ENCODE peak calls at places on chromosomes 6 and 20, in ten cellular contexts. One of them, this sample, is unnamed.

GRCh38 chr6:34598725-34599124 is 42.6 kb upstream of the SPDEF start:
- DNase-seq in endothelial cell: no peak
- DNase-seq in stimulated activated naive B cell treated with anti-CD40 and anti-IgM and Interleukin-4, amounts not matched to agents 10 μg/mL and 1 μg/mL and 100 μg/mL, for 72 hours: no peak
- DNase-seq in activated CD4-positive, alpha-beta T cell treated with anti-CD3 and anti-CD28 coated beads, Interleukin-2, amount 50 U/mL, for 1 hour: no peak
- DNase-seq in neural progenitor cell: no peak
- DNase-seq in T-cell: no peak
- DNase-seq in NCI-H1092 treated with DMSO at 0.1 percent for 48 hours: no peak
- DNase-seq in activated naive CD4-positive, alpha-beta T cell: no peak
- DNase-seq in stimulated activated CD4-positive, alpha-beta T cell treated with anti-CD3 and anti-CD28 coated beads, Interleukin-12 subunit alpha, Interleukin-12 subunit beta, amount 100 ng/mL, for 24 hours: no peak
- DNase-seq in activated T-cell treated with anti-CD3 and anti-CD28 coated beads for 1 hour: no peak
- DNase-seq in this sample: no peak

GRCh38 chr6:52362443-52363221 is 681 bp downstream of the PAQR8 start:
- DNase-seq in endothelial cell: peak
- DNase-seq in stimulated activated naive B cell treated with anti-CD40 and anti-IgM and Interleukin-4, amounts not matched to agents 10 μg/mL and 1 μg/mL and 100 μg/mL, for 72 hours: peak
- DNase-seq in activated CD4-positive, alpha-beta T cell treated with anti-CD3 and anti-CD28 coated beads, Interleukin-2, amount 50 U/mL, for 1 hour: peak
- DNase-seq in neural progenitor cell: peak
- DNase-seq in T-cell: peak
- DNase-seq in NCI-H1092 treated with DMSO at 0.1 percent for 48 hours: peak
- DNase-seq in activated naive CD4-positive, alpha-beta T cell: peak
- DNase-seq in stimulated activated CD4-positive, alpha-beta T cell treated with anti-CD3 and anti-CD28 coated beads, Interleukin-12 subunit alpha, Interleukin-12 subunit beta, amount 100 ng/mL, for 24 hours: peak
- DNase-seq in activated T-cell treated with anti-CD3 and anti-CD28 coated beads for 1 hour: peak
- DNase-seq in this sample: peak

GRCh38 chr6:31896856-31897611 is 464 bp downstream of the EHMT2 start:
- DNase-seq in endothelial cell: no peak
- DNase-seq in stimulated activated naive B cell treated with anti-CD40 and anti-IgM and Interleukin-4, amounts not matched to agents 10 μg/mL and 1 μg/mL and 100 μg/mL, for 72 hours: no peak
- DNase-seq in activated CD4-positive, alpha-beta T cell treated with anti-CD3 and anti-CD28 coated beads, Interleukin-2, amount 50 U/mL, for 1 hour: no peak
- DNase-seq in neural progenitor cell: peak
- DNase-seq in T-cell: no peak
- DNase-seq in NCI-H1092 treated with DMSO at 0.1 percent for 48 hours: peak
- DNase-seq in activated naive CD4-positive, alpha-beta T cell: no peak
- DNase-seq in stimulated activated CD4-positive, alpha-beta T cell treated with anti-CD3 and anti-CD28 coated beads, Interleukin-12 subunit alpha, Interleukin-12 subunit beta, amount 100 ng/mL, for 24 hours: no peak
- DNase-seq in activated T-cell treated with anti-CD3 and anti-CD28 coated beads for 1 hour: no peak
- DNase-seq in this sample: peak

GRCh38 chr6:108134213-108134973 is 31.4 kb upstream of the NR2E1 start:
- DNase-seq in endothelial cell: no peak
- DNase-seq in stimulated activated naive B cell treated with anti-CD40 and anti-IgM and Interleukin-4, amounts not matched to agents 10 μg/mL and 1 μg/mL and 100 μg/mL, for 72 hours: no peak
- DNase-seq in activated CD4-positive, alpha-beta T cell treated with anti-CD3 and anti-CD28 coated beads, Interleukin-2, amount 50 U/mL, for 1 hour: no peak
- DNase-seq in neural progenitor cell: peak
- DNase-seq in T-cell: no peak
- DNase-seq in NCI-H1092 treated with DMSO at 0.1 percent for 48 hours: no peak
- DNase-seq in activated naive CD4-positive, alpha-beta T cell: no peak
- DNase-seq in stimulated activated CD4-positive, alpha-beta T cell treated with anti-CD3 and anti-CD28 coated beads, Interleukin-12 subunit alpha, Interleukin-12 subunit beta, amount 100 ng/mL, for 24 hours: no peak
- DNase-seq in activated T-cell treated with anti-CD3 and anti-CD28 coated beads for 1 hour: no peak
- DNase-seq in this sample: no peak

GRCh38 chr6:56751604-56752003 is 108.9 kb upstream of the DST start:
- DNase-seq in endothelial cell: no peak
- DNase-seq in stimulated activated naive B cell treated with anti-CD40 and anti-IgM and Interleukin-4, amounts not matched to agents 10 μg/mL and 1 μg/mL and 100 μg/mL, for 72 hours: no peak
- DNase-seq in activated CD4-positive, alpha-beta T cell treated with anti-CD3 and anti-CD28 coated beads, Interleukin-2, amount 50 U/mL, for 1 hour: no peak
- DNase-seq in neural progenitor cell: no peak
- DNase-seq in T-cell: no peak
- DNase-seq in NCI-H1092 treated with DMSO at 0.1 percent for 48 hours: no peak
- DNase-seq in activated naive CD4-positive, alpha-beta T cell: no peak
- DNase-seq in stimulated activated CD4-positive, alpha-beta T cell treated with anti-CD3 and anti-CD28 coated beads, Interleukin-12 subunit alpha, Interleukin-12 subunit beta, amount 100 ng/mL, for 24 hours: no peak
- DNase-seq in activated T-cell treated with anti-CD3 and anti-CD28 coated beads for 1 hour: no peak
- DNase-seq in this sample: no peak

GRCh38 chr6:3324262-3324942 is 65.7 kb downstream of the PSMG4 start:
- DNase-seq in endothelial cell: peak
- DNase-seq in stimulated activated naive B cell treated with anti-CD40 and anti-IgM and Interleukin-4, amounts not matched to agents 10 μg/mL and 1 μg/mL and 100 μg/mL, for 72 hours: peak
- DNase-seq in activated CD4-positive, alpha-beta T cell treated with anti-CD3 and anti-CD28 coated beads, Interleukin-2, amount 50 U/mL, for 1 hour: no peak
- DNase-seq in neural progenitor cell: no peak
- DNase-seq in T-cell: no peak
- DNase-seq in NCI-H1092 treated with DMSO at 0.1 percent for 48 hours: no peak
- DNase-seq in activated naive CD4-positive, alpha-beta T cell: no peak
- DNase-seq in stimulated activated CD4-positive, alpha-beta T cell treated with anti-CD3 and anti-CD28 coated beads, Interleukin-12 subunit alpha, Interleukin-12 subunit beta, amount 100 ng/mL, for 24 hours: no peak
- DNase-seq in activated T-cell treated with anti-CD3 and anti-CD28 coated beads for 1 hour: no peak
- DNase-seq in this sample: no peak

GRCh38 chr6:40268166-40268958 is 318.8 kb downstream of the LRFN2 start:
- DNase-seq in endothelial cell: no peak
- DNase-seq in stimulated activated naive B cell treated with anti-CD40 and anti-IgM and Interleukin-4, amounts not matched to agents 10 μg/mL and 1 μg/mL and 100 μg/mL, for 72 hours: no peak
- DNase-seq in activated CD4-positive, alpha-beta T cell treated with anti-CD3 and anti-CD28 coated beads, Interleukin-2, amount 50 U/mL, for 1 hour: no peak
- DNase-seq in neural progenitor cell: no peak
- DNase-seq in T-cell: no peak
- DNase-seq in NCI-H1092 treated with DMSO at 0.1 percent for 48 hours: no peak
- DNase-seq in activated naive CD4-positive, alpha-beta T cell: no peak
- DNase-seq in stimulated activated CD4-positive, alpha-beta T cell treated with anti-CD3 and anti-CD28 coated beads, Interleukin-12 subunit alpha, Interleukin-12 subunit beta, amount 100 ng/mL, for 24 hours: no peak
- DNase-seq in activated T-cell treated with anti-CD3 and anti-CD28 coated beads for 1 hour: no peak
- DNase-seq in this sample: no peak

GRCh38 chr6:99822741-99823512 is 171.1 kb downstream of the MCHR2 start:
- DNase-seq in endothelial cell: peak
- DNase-seq in stimulated activated naive B cell treated with anti-CD40 and anti-IgM and Interleukin-4, amounts not matched to agents 10 μg/mL and 1 μg/mL and 100 μg/mL, for 72 hours: no peak
- DNase-seq in activated CD4-positive, alpha-beta T cell treated with anti-CD3 and anti-CD28 coated beads, Interleukin-2, amount 50 U/mL, for 1 hour: no peak
- DNase-seq in neural progenitor cell: peak
- DNase-seq in T-cell: no peak
- DNase-seq in NCI-H1092 treated with DMSO at 0.1 percent for 48 hours: peak
- DNase-seq in activated naive CD4-positive, alpha-beta T cell: no peak
- DNase-seq in stimulated activated CD4-positive, alpha-beta T cell treated with anti-CD3 and anti-CD28 coated beads, Interleukin-12 subunit alpha, Interleukin-12 subunit beta, amount 100 ng/mL, for 24 hours: no peak
- DNase-seq in activated T-cell treated with anti-CD3 and anti-CD28 coated beads for 1 hour: no peak
- DNase-seq in this sample: peak

GRCh38 chr6:143962644-143962929 is 45.5 kb downstream of the PLAGL1 start:
- DNase-seq in endothelial cell: peak
- DNase-seq in stimulated activated naive B cell treated with anti-CD40 and anti-IgM and Interleukin-4, amounts not matched to agents 10 μg/mL and 1 μg/mL and 100 μg/mL, for 72 hours: no peak
- DNase-seq in activated CD4-positive, alpha-beta T cell treated with anti-CD3 and anti-CD28 coated beads, Interleukin-2, amount 50 U/mL, for 1 hour: no peak
- DNase-seq in neural progenitor cell: peak
- DNase-seq in T-cell: no peak
- DNase-seq in NCI-H1092 treated with DMSO at 0.1 percent for 48 hours: no peak
- DNase-seq in activated naive CD4-positive, alpha-beta T cell: no peak
- DNase-seq in stimulated activated CD4-positive, alpha-beta T cell treated with anti-CD3 and anti-CD28 coated beads, Interleukin-12 subunit alpha, Interleukin-12 subunit beta, amount 100 ng/mL, for 24 hours: no peak
- DNase-seq in activated T-cell treated with anti-CD3 and anti-CD28 coated beads for 1 hour: no peak
- DNase-seq in this sample: no peak

GRCh38 chr6:129513471-129513870 is 196.5 kb downstream of the ARHGAP18 start:
- DNase-seq in endothelial cell: no peak
- DNase-seq in stimulated activated naive B cell treated with anti-CD40 and anti-IgM and Interleukin-4, amounts not matched to agents 10 μg/mL and 1 μg/mL and 100 μg/mL, for 72 hours: no peak
- DNase-seq in activated CD4-positive, alpha-beta T cell treated with anti-CD3 and anti-CD28 coated beads, Interleukin-2, amount 50 U/mL, for 1 hour: no peak
- DNase-seq in neural progenitor cell: no peak
- DNase-seq in T-cell: no peak
- DNase-seq in NCI-H1092 treated with DMSO at 0.1 percent for 48 hours: no peak
- DNase-seq in activated naive CD4-positive, alpha-beta T cell: no peak
- DNase-seq in stimulated activated CD4-positive, alpha-beta T cell treated with anti-CD3 and anti-CD28 coated beads, Interleukin-12 subunit alpha, Interleukin-12 subunit beta, amount 100 ng/mL, for 24 hours: no peak
- DNase-seq in activated T-cell treated with anti-CD3 and anti-CD28 coated beads for 1 hour: no peak
- DNase-seq in this sample: no peak

GRCh38 chr6:170143401-170144150 is 147.3 kb downstream of the DLL1 start:
- DNase-seq in endothelial cell: no peak
- DNase-seq in stimulated activated naive B cell treated with anti-CD40 and anti-IgM and Interleukin-4, amounts not matched to agents 10 μg/mL and 1 μg/mL and 100 μg/mL, for 72 hours: no peak
- DNase-seq in activated CD4-positive, alpha-beta T cell treated with anti-CD3 and anti-CD28 coated beads, Interleukin-2, amount 50 U/mL, for 1 hour: no peak
- DNase-seq in neural progenitor cell: no peak
- DNase-seq in T-cell: no peak
- DNase-seq in NCI-H1092 treated with DMSO at 0.1 percent for 48 hours: no peak
- DNase-seq in activated naive CD4-positive, alpha-beta T cell: no peak
- DNase-seq in stimulated activated CD4-positive, alpha-beta T cell treated with anti-CD3 and anti-CD28 coated beads, Interleukin-12 subunit alpha, Interleukin-12 subunit beta, amount 100 ng/mL, for 24 hours: no peak
- DNase-seq in activated T-cell treated with anti-CD3 and anti-CD28 coated beads for 1 hour: no peak
- DNase-seq in this sample: no peak

GRCh38 chr20:34709836-34710567 is 5.9 kb downstream of the TP53INP2 start:
- DNase-seq in endothelial cell: peak
- DNase-seq in stimulated activated naive B cell treated with anti-CD40 and anti-IgM and Interleukin-4, amounts not matched to agents 10 μg/mL and 1 μg/mL and 100 μg/mL, for 72 hours: no peak
- DNase-seq in activated CD4-positive, alpha-beta T cell treated with anti-CD3 and anti-CD28 coated beads, Interleukin-2, amount 50 U/mL, for 1 hour: no peak
- DNase-seq in neural progenitor cell: peak
- DNase-seq in T-cell: no peak
- DNase-seq in NCI-H1092 treated with DMSO at 0.1 percent for 48 hours: peak
- DNase-seq in activated naive CD4-positive, alpha-beta T cell: peak
- DNase-seq in stimulated activated CD4-positive, alpha-beta T cell treated with anti-CD3 and anti-CD28 coated beads, Interleukin-12 subunit alpha, Interleukin-12 subunit beta, amount 100 ng/mL, for 24 hours: no peak
- DNase-seq in activated T-cell treated with anti-CD3 and anti-CD28 coated beads for 1 hour: peak
- DNase-seq in this sample: peak

GRCh38 chr6:1701668-1702353 is 92.1 kb downstream of the FOXC1 start:
- DNase-seq in endothelial cell: no peak
- DNase-seq in stimulated activated naive B cell treated with anti-CD40 and anti-IgM and Interleukin-4, amounts not matched to agents 10 μg/mL and 1 μg/mL and 100 μg/mL, for 72 hours: no peak
- DNase-seq in activated CD4-positive, alpha-beta T cell treated with anti-CD3 and anti-CD28 coated beads, Interleukin-2, amount 50 U/mL, for 1 hour: no peak
- DNase-seq in neural progenitor cell: peak
- DNase-seq in T-cell: no peak
- DNase-seq in NCI-H1092 treated with DMSO at 0.1 percent for 48 hours: no peak
- DNase-seq in activated naive CD4-positive, alpha-beta T cell: no peak
- DNase-seq in stimulated activated CD4-positive, alpha-beta T cell treated with anti-CD3 and anti-CD28 coated beads, Interleukin-12 subunit alpha, Interleukin-12 subunit beta, amount 100 ng/mL, for 24 hours: no peak
- DNase-seq in activated T-cell treated with anti-CD3 and anti-CD28 coated beads for 1 hour: no peak
- DNase-seq in this sample: no peak

GRCh38 chr6:166565084-166565651 is 21.3 kb downstream of the RAMACL start:
- DNase-seq in endothelial cell: no peak
- DNase-seq in stimulated activated naive B cell treated with anti-CD40 and anti-IgM and Interleukin-4, amounts not matched to agents 10 μg/mL and 1 μg/mL and 100 μg/mL, for 72 hours: no peak
- DNase-seq in activated CD4-positive, alpha-beta T cell treated with anti-CD3 and anti-CD28 coated beads, Interleukin-2, amount 50 U/mL, for 1 hour: no peak
- DNase-seq in neural progenitor cell: peak
- DNase-seq in T-cell: no peak
- DNase-seq in NCI-H1092 treated with DMSO at 0.1 percent for 48 hours: no peak
- DNase-seq in activated naive CD4-positive, alpha-beta T cell: no peak
- DNase-seq in stimulated activated CD4-positive, alpha-beta T cell treated with anti-CD3 and anti-CD28 coated beads, Interleukin-12 subunit alpha, Interleukin-12 subunit beta, amount 100 ng/mL, for 24 hours: no peak
- DNase-seq in activated T-cell treated with anti-CD3 and anti-CD28 coated beads for 1 hour: no peak
- DNase-seq in this sample: no peak

This sample was measured in nephron progenitor cell.